ENCODE peak calls at places on chromosomes 5 and 9, in five cellular contexts. L, X, O, G and P are unnamed samples.

GRCh38 chr5:128252794-128253193 is 169.2 kb downstream of the SLC12A2 start:
- DNase-seq in G (peak), X (no peak), O (no peak), L (peak), P (no peak)

GRCh38 chr5:8839361-8840055 is 706.4 kb downstream of the SEMA5A start:
- DNase-seq in O (no peak), X (no peak), L (no peak), G (no peak), P (no peak)

GRCh38 chr5:82396396-82396795 is 118.2 kb upstream of the RPS23 start:
- DNase-seq in X (no peak), O (no peak), L (peak), G (peak), P (no peak)

GRCh38 chr5:132500931-132501628 is 10.5 kb upstream of the IRF1 start:
- DNase-seq in O (peak), L (peak), G (peak), X (peak), P (peak)

GRCh38 chr9:935348-935965 is 41.0 kb upstream of the DMRT3 start:
- DNase-seq in L (peak), O (no peak), X (no peak), G (peak), P (no peak)

GRCh38 chr9:90802534-90802933 is 915 bp downstream of the SYK start:
- DNase-seq in O (peak), L (no peak), G (no peak), X (no peak), P (no peak)

GRCh38 chr5:151766975-151767374 is 4.8 kb upstream of the G3BP1 start:
- DNase-seq in G (no peak), O (no peak), L (no peak), X (no peak), P (no peak)

GRCh38 chr5:33205727-33206410 is 234.9 kb upstream of the TARS1 start:
- DNase-seq in O (no peak), X (no peak), G (no peak), L (peak), P (no peak)

GRCh38 chr5:113293613-113294340 is 141.0 kb downstream of the TSSK1B start:
- DNase-seq in O (no peak), L (peak), X (peak), G (peak), P (no peak)

GRCh38 chr5:115419794-115420585 is 123.5 kb upstream of the CCDC112 start:
- DNase-seq in G (peak), X (no peak), L (peak), O (peak), P (no peak)

GRCh38 chr5:110333384-110333783 is 393.1 kb downstream of the TMEM232 start:
- DNase-seq in O (peak), X (no peak), L (peak), G (no peak), P (no peak)

GRCh38 chr5:24177821-24178220 is 467.0 kb downstream of the CDH10 start:
- DNase-seq in X (no peak), L (no peak), O (no peak), G (no peak), P (no peak)

GRCh38 chr5:134590992-134591659 is 41.5 kb downstream of the SAR1B start:
- DNase-seq in O (no peak), X (peak), G (no peak), L (no peak), P (no peak)

GRCh38 chr9:126127591-126127990 is 199.0 kb upstream of the MVB12B start:
- DNase-seq in O (no peak), G (no peak), X (peak), L (no peak), P (no peak)

GRCh38 chr9:92180669-92181181 is 65.5 kb upstream of the SPTLC1 start:
- DNase-seq in X (no peak), L (peak), O (peak), G (peak), P (no peak)

GRCh38 chr5:176866913-176867312 is 32.2 kb downstream of the HK3 start:
- DNase-seq in X (no peak), G (no peak), L (no peak), O (no peak), P (no peak)

GRCh38 chr5:57576317-57576716 is 93.7 kb upstream of the ACTBL2 start:
- DNase-seq in O (no peak), G (no peak), X (no peak), L (no peak), P (no peak)

GRCh38 chr9:95821999-95822398 is 53.5 kb upstream of the ERCC6L2 start:
- DNase-seq in O (no peak), G (no peak), L (peak), X (no peak), P (no peak)

GRCh38 chr9:69554945-69555344 is 117.2 kb downstream of the APBA1 start:
- DNase-seq in O (no peak), G (peak), L (peak), X (no peak), P (no peak)

GRCh38 chr5:179762079-179762780 is 29.6 kb downstream of the MAML1 start:
- DNase-seq in X (no peak), L (peak), G (no peak), O (peak), P (peak)

GRCh38 chr9:38619556-38620447 is 594 bp downstream of the ANKRD18A start:
- DNase-seq in L (no peak), G (no peak), O (peak), X (no peak), P (no peak)

GRCh38 chr9:89659473-89660256 is 54.9 kb downstream of the GADD45G start:
- DNase-seq in O (no peak), X (no peak), L (no peak), G (no peak), P (no peak)

GRCh38 chr5:91357012-91357634 is 26.0 kb downstream of the ARRDC3 start:
- DNase-seq in L (no peak), G (no peak), X (no peak), O (no peak), P (no peak)

GRCh38 chr5:154444559-154445421 is 1.0 kb upstream of the SAP30L start:
- DNase-seq in L (no peak), O (peak), X (peak), G (no peak), P (no peak)

GRCh38 chr5:102678267-102679058 is 76.6 kb upstream of the PAM start:
- DNase-seq in L (peak), O (no peak), G (peak), X (no peak), P (no peak)

GRCh38 chr9:12554636-12555035 is 138.5 kb upstream of the TYRP1 start:
- DNase-seq in L (peak), X (no peak), G (peak), O (peak), P (no peak)
- TF ChIP-seq CTCF in L (peak), X (no peak), G (peak), O (peak), P (no peak)

GRCh38 chr5:29252390-29252789 is 1941.1 kb upstream of the CDH6 start:
- DNase-seq in G (no peak), L (no peak), O (no peak), X (no peak), P (no peak)
- TF ChIP-seq CTCF in G (no peak), L (no peak), O (no peak), X (no peak), P (no peak)

GRCh38 chr5:170449232-170449631 is 54.6 kb upstream of the KCNIP1 start:
- DNase-seq in O (no peak), L (no peak), X (peak), G (no peak), P (no peak)
- TF ChIP-seq CTCF in O (no peak), L (no peak), X (no peak), G (no peak), P (no peak)

GRCh38 chr5:122192883-122193496 is 63.6 kb downstream of the ZNF474 start:
- DNase-seq in L (peak), G (peak), X (no peak), O (peak), P (no peak)

GRCh38 chr5:122200456-122200855 is 71.1 kb downstream of the ZNF474 start:
- DNase-seq in X (no peak), O (no peak), L (no peak), G (no peak), P (no peak)

GRCh38 chr5:122200894-122201293 is 71.5 kb downstream of the ZNF474 start:
- DNase-seq in G (no peak), X (no peak), O (no peak), L (no peak), P (no peak)

GRCh38 chr5:122192477-122192876 is 63.1 kb downstream of the ZNF474 start:
- DNase-seq in X (no peak), O (no peak), L (no peak), G (no peak), P (no peak)

DNA sequence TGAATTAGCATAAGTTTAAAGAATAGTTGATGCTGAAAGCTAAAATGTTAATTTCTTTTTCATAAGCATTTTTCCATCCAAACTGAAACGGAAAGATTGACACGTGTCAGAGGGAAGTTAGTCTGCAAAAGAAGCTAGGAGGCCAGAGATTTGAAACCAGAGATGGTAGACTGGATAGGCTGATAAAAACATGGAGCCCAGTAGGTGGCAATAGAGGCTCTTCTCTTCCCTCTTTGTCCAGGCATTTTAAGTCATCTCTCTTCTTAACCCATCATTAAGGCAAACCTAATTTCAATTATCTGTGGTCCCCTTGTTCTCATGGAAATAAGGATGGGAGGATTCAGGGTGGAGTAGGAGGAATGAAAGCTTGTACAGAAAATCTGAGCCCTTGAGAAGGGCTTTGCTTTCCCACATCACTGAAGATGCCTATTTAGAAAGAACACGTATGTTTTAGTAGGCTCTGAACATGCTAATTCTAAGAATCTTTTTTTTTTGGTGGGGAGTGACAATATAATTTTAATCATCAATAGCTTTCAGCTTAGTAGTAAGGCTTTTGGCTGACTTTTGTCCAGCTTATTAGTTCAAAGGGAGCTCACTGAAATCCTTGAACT is 66.5 kb downstream of the ZNF474 start:
- DNase-seq in O (peak), X (no peak), G (peak), L (peak), P (no peak)
- TF ChIP-seq CTCF in O (peak), X (no peak), G (peak), L (peak), P (peak)

GRCh38 chr5:105968961-105969360 is 1701.8 kb downstream of the EFNA5 start:
- DNase-seq in O (no peak), X (no peak), L (peak), G (peak), P (no peak)
- TF ChIP-seq CTCF in O (no peak), X (no peak), L (no peak), G (no peak), P (no peak)

GRCh38 chr5:145812877-145813276 is 22.3 kb downstream of the PRELID2 start:
- DNase-seq in X (no peak), O (no peak), L (no peak), G (no peak), P (no peak)

GRCh38 chr5:145824040-145824439 is 11.1 kb downstream of the PRELID2 start:
- DNase-seq in L (peak), O (no peak), X (no peak), G (peak), P (no peak)

DNA sequence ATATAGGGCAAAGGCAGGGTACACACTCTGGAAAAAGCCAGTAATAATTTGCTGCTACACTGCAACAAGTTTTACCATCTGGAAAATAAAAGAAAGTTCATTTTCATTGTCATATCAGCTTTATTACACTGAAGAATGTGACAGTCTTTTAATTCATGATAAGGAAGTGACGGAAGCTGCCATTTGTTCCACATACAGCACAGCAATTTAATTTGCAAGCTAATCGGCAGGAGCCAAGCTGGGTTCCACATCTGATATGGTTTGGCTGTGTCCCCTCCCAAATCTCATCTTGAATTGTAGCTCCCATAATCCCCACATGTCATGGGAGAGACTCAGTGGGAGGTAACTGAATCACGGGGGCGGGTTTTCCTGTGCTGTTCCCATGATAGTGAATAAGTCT is 16.5 kb downstream of the PRELID2 start:
- DNase-seq in X (no peak), O (no peak), L (no peak), G (no peak), P (no peak)
- TF ChIP-seq CTCF in X (no peak), O (no peak), L (no peak), G (no peak), P (no peak)